ENCODE peak calls at places on chromosome 18, in nine cellular contexts. One of them, this sample, is unnamed.

GRCh38 chr18:56593906-56594305 is 44.5 kb downstream of the TXNL1 start:
- DNase-seq in heart right ventricle: no peak
- DNase-seq in BJ: no peak
- DNase-seq in tibial nerve: no peak
- DNase-seq in neural progenitor cell: no peak
- DNase-seq in neural crest cell: no peak
- DNase-seq in activated CD8-positive, alpha-beta T cell treated with anti-CD3 and anti-CD28 coated beads for 36 hours: no peak
- DNase-seq in epithelial cell of esophagus: peak; percentile 16
- DNase-seq in endothelial cell: no peak
- DNase-seq in this sample: no peak

GRCh38 chr18:3703732-3704176 is 253.8 kb downstream of the TGIF1 start:
- DNase-seq in tibial nerve: peak; percentile 71
- DNase-seq in epithelial cell of esophagus: peak; percentile 40
- DNase-seq in BJ: no peak
- DNase-seq in neural progenitor cell: peak; percentile 81
- DNase-seq in activated CD8-positive, alpha-beta T cell treated with anti-CD3 and anti-CD28 coated beads for 36 hours: peak; percentile 45
- DNase-seq in neural crest cell: peak; percentile 56
- DNase-seq in heart right ventricle: peak; percentile 44
- DNase-seq in endothelial cell: peak; percentile 62
- DNase-seq in this sample: peak; percentile 64

GRCh38 chr18:54679318-54680149 is 88.5 kb downstream of the DYNAP start:
- DNase-seq in activated CD8-positive, alpha-beta T cell treated with anti-CD3 and anti-CD28 coated beads for 36 hours: no peak
- DNase-seq in heart right ventricle: no peak
- DNase-seq in neural progenitor cell: peak; percentile 49
- DNase-seq in epithelial cell of esophagus: peak; percentile 79
- DNase-seq in BJ: peak; percentile 32
- DNase-seq in neural crest cell: no peak
- DNase-seq in tibial nerve: peak; percentile 18
- DNase-seq in endothelial cell: no peak
- DNase-seq in this sample: no peak

GRCh38 chr18:73879328-73879727 is 268.3 kb downstream of the FBXO15 start:
- DNase-seq in activated CD8-positive, alpha-beta T cell treated with anti-CD3 and anti-CD28 coated beads for 36 hours: no peak
- DNase-seq in BJ: no peak
- DNase-seq in neural crest cell: no peak
- DNase-seq in tibial nerve: no peak
- DNase-seq in heart right ventricle: no peak
- DNase-seq in endothelial cell: no peak
- DNase-seq in neural progenitor cell: no peak
- DNase-seq in epithelial cell of esophagus: no peak
- DNase-seq in this sample: no peak

GRCh38 chr18:27652480-27653121 is 467.5 kb upstream of the CHST9 start:
- DNase-seq in tibial nerve: no peak
- DNase-seq in epithelial cell of esophagus: peak; percentile 47
- DNase-seq in neural progenitor cell: no peak
- DNase-seq in activated CD8-positive, alpha-beta T cell treated with anti-CD3 and anti-CD28 coated beads for 36 hours: no peak
- DNase-seq in neural crest cell: no peak
- DNase-seq in endothelial cell: no peak
- DNase-seq in heart right ventricle: no peak
- DNase-seq in BJ: no peak
- DNase-seq in this sample: no peak

GRCh38 chr18:69469444-69469919 is 68.8 kb downstream of the DOK6 start:
- DNase-seq in endothelial cell: peak; percentile 22
- DNase-seq in activated CD8-positive, alpha-beta T cell treated with anti-CD3 and anti-CD28 coated beads for 36 hours: peak; percentile 66
- DNase-seq in epithelial cell of esophagus: no peak
- DNase-seq in BJ: no peak
- DNase-seq in heart right ventricle: no peak
- DNase-seq in neural crest cell: no peak
- DNase-seq in neural progenitor cell: peak; percentile 40
- DNase-seq in tibial nerve: no peak
- DNase-seq in this sample: peak; percentile 10

GRCh38 chr18:46536215-46536874 is 120.7 kb downstream of the LOXHD1 start:
- DNase-seq in heart right ventricle: no peak
- DNase-seq in tibial nerve: no peak
- DNase-seq in neural progenitor cell: no peak
- DNase-seq in endothelial cell: no peak
- DNase-seq in epithelial cell of esophagus: peak; percentile 88
- DNase-seq in neural crest cell: no peak
- DNase-seq in activated CD8-positive, alpha-beta T cell treated with anti-CD3 and anti-CD28 coated beads for 36 hours: peak; percentile 15
- DNase-seq in BJ: no peak
- DNase-seq in this sample: no peak

GRCh38 chr18:52715421-52715820 is 375.4 kb downstream of the DCC start:
- DNase-seq in tibial nerve: no peak
- DNase-seq in endothelial cell: no peak
- DNase-seq in neural progenitor cell: no peak
- DNase-seq in BJ: no peak
- DNase-seq in activated CD8-positive, alpha-beta T cell treated with anti-CD3 and anti-CD28 coated beads for 36 hours: no peak
- DNase-seq in heart right ventricle: no peak
- DNase-seq in epithelial cell of esophagus: no peak
- DNase-seq in neural crest cell: no peak
- DNase-seq in this sample: no peak

GRCh38 chr18:3665187-3665586 is 215.2 kb downstream of the TGIF1 start:
- DNase-seq in BJ: no peak
- DNase-seq in heart right ventricle: no peak
- DNase-seq in neural progenitor cell: no peak
- DNase-seq in neural crest cell: no peak
- DNase-seq in endothelial cell: no peak
- DNase-seq in activated CD8-positive, alpha-beta T cell treated with anti-CD3 and anti-CD28 coated beads for 36 hours: no peak
- DNase-seq in epithelial cell of esophagus: no peak
- DNase-seq in tibial nerve: no peak
- DNase-seq in this sample: no peak

GRCh38 chr18:34928068-34928753 is 113.0 kb upstream of the MAPRE2 start:
- DNase-seq in tibial nerve: no peak
- DNase-seq in epithelial cell of esophagus: no peak
- DNase-seq in BJ: no peak
- DNase-seq in neural crest cell: no peak
- DNase-seq in heart right ventricle: no peak
- DNase-seq in neural progenitor cell: no peak
- DNase-seq in activated CD8-positive, alpha-beta T cell treated with anti-CD3 and anti-CD28 coated beads for 36 hours: no peak
- DNase-seq in endothelial cell: no peak
- DNase-seq in this sample: no peak

GRCh38 chr18:8471373-8471772 is 137.9 kb upstream of the RAB12 start:
- DNase-seq in BJ: no peak
- DNase-seq in neural crest cell: no peak
- DNase-seq in neural progenitor cell: no peak
- DNase-seq in heart right ventricle: no peak
- DNase-seq in tibial nerve: no peak
- DNase-seq in epithelial cell of esophagus: no peak
- DNase-seq in activated CD8-positive, alpha-beta T cell treated with anti-CD3 and anti-CD28 coated beads for 36 hours: no peak
- DNase-seq in endothelial cell: no peak
- DNase-seq in this sample: no peak

GRCh38 chr18:42183746-42184145 is 228.7 kb downstream of the PIK3C3 start:
- DNase-seq in activated CD8-positive, alpha-beta T cell treated with anti-CD3 and anti-CD28 coated beads for 36 hours: no peak
- DNase-seq in epithelial cell of esophagus: peak; percentile 70
- DNase-seq in neural crest cell: no peak
- DNase-seq in heart right ventricle: no peak
- DNase-seq in BJ: peak; percentile 49
- DNase-seq in endothelial cell: no peak
- DNase-seq in neural progenitor cell: no peak
- DNase-seq in tibial nerve: no peak
- DNase-seq in this sample: no peak

GRCh38 chr18:62880673-62881364 is 165.5 kb downstream of the PHLPP1 start:
- DNase-seq in neural crest cell: no peak
- DNase-seq in activated CD8-positive, alpha-beta T cell treated with anti-CD3 and anti-CD28 coated beads for 36 hours: no peak
- DNase-seq in heart right ventricle: no peak
- DNase-seq in tibial nerve: no peak
- DNase-seq in BJ: no peak
- DNase-seq in epithelial cell of esophagus: no peak
- DNase-seq in endothelial cell: no peak
- DNase-seq in neural progenitor cell: no peak
- DNase-seq in this sample: no peak

GRCh38 chr18:74797577-74798151 is 200.0 kb downstream of the ZNF407 start:
- DNase-seq in tibial nerve: no peak
- DNase-seq in neural crest cell: no peak
- DNase-seq in endothelial cell: no peak
- DNase-seq in epithelial cell of esophagus: no peak
- DNase-seq in BJ: no peak
- DNase-seq in heart right ventricle: no peak
- DNase-seq in neural progenitor cell: no peak
- DNase-seq in activated CD8-positive, alpha-beta T cell treated with anti-CD3 and anti-CD28 coated beads for 36 hours: no peak
- DNase-seq in this sample: no peak

GRCh38 chr18:75209952-75210261 is 690 bp upstream of the TSHZ1 start:
- DNase-seq in heart right ventricle: no peak
- DNase-seq in tibial nerve: no peak
- DNase-seq in BJ: no peak
- DNase-seq in neural crest cell: no peak
- DNase-seq in endothelial cell: peak; percentile 13
- DNase-seq in activated CD8-positive, alpha-beta T cell treated with anti-CD3 and anti-CD28 coated beads for 36 hours: no peak
- DNase-seq in neural progenitor cell: peak; percentile 48
- DNase-seq in epithelial cell of esophagus: peak; percentile 36
- DNase-seq in this sample: no peak

GRCh38 chr18:79405781-79406575 is 10.2 kb downstream of the NFATC1 start:
- DNase-seq in epithelial cell of esophagus: no peak
- DNase-seq in neural crest cell: no peak
- DNase-seq in neural progenitor cell: no peak
- DNase-seq in activated CD8-positive, alpha-beta T cell treated with anti-CD3 and anti-CD28 coated beads for 36 hours: peak; percentile 96
- DNase-seq in BJ: no peak
- DNase-seq in tibial nerve: peak; percentile 65
- DNase-seq in endothelial cell: no peak
- DNase-seq in heart right ventricle: peak; percentile 59
- DNase-seq in this sample: no peak

DNA sequence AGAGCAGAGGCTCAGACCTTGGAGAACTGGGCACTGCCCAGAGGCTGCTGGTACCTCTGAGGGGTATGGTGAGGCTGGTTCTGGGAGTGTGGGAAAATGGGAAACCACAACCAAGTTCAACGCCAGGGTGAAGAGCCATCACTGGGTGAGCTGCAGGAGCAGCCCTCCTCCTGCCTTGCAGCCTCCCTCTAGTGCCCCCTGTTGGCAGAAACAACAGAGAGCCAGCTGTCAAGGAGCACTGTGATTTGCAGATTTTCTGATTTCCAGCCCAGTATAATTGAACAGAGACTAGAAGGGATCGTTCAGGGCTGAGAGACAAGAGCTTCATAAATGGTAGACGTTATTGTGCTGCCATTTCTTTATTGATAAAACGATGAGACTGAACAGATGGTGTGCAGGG is 50.5 kb downstream of the MAPK4 start:
- DNase-seq in BJ: no peak
- DNase-seq in heart right ventricle: no peak
- DNase-seq in neural progenitor cell: no peak
- DNase-seq in epithelial cell of esophagus: no peak
- DNase-seq in tibial nerve: no peak
- DNase-seq in neural crest cell: no peak
- DNase-seq in endothelial cell: no peak
- DNase-seq in activated CD8-positive, alpha-beta T cell treated with anti-CD3 and anti-CD28 coated beads for 36 hours: no peak
- DNase-seq in this sample: no peak
- TF ChIP-seq CTCF in BJ: no peak
- TF ChIP-seq CTCF in heart right ventricle: no peak
- TF ChIP-seq CTCF in neural progenitor cell: peak; percentile 34
- TF ChIP-seq CTCF in epithelial cell of esophagus: no peak
- TF ChIP-seq CTCF in tibial nerve: no peak
- TF ChIP-seq CTCF in neural crest cell: no peak
- TF ChIP-seq CTCF in endothelial cell: no peak
- TF ChIP-seq CTCF in activated CD8-positive, alpha-beta T cell treated with anti-CD3 and anti-CD28 coated beads for 36 hours: no peak
- TF ChIP-seq CTCF in this sample: no peak

DNA sequence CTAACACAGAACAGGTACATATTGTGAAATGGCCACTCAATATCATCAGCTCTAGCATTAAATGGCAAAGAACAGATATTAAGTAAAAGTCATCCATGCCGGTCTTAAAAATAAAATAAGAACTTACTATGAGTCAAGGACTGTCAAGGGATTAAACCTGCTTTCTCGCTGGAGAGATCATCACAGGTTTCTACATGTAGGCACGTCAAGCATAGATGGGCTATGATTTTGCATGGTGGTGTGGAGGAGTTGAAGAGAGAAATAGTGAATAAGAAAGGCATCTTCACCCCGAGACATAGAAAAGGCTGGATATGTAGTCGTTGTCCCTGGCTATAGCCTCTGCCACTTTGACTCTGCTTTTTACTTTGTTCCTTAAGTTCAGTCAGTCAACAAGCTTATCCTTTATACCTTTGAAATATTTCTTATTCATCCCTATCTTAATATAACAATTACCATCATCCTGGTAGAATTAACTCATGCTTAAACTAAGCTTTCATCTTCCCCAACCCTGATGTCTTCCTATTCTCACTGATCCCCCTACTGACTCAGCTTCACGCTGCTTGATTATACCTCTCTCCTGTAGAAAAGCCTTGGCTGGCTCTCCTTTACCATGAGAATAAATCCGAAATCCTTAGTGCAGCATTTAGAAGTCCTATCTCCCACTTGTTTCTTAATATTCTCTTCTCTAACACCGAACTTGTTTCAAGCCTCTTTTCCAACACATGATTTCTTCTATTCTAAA is 42.5 kb downstream of the DSC3 start:
- DNase-seq in heart right ventricle: no peak
- DNase-seq in activated CD8-positive, alpha-beta T cell treated with anti-CD3 and anti-CD28 coated beads for 36 hours: no peak
- DNase-seq in BJ: no peak
- DNase-seq in neural crest cell: no peak
- DNase-seq in tibial nerve: no peak
- DNase-seq in endothelial cell: no peak
- DNase-seq in neural progenitor cell: peak; percentile 41
- DNase-seq in epithelial cell of esophagus: no peak
- DNase-seq in this sample: no peak
- TF ChIP-seq CTCF in heart right ventricle: no peak
- TF ChIP-seq CTCF in activated CD8-positive, alpha-beta T cell treated with anti-CD3 and anti-CD28 coated beads for 36 hours: no peak
- TF ChIP-seq CTCF in BJ: no peak
- TF ChIP-seq CTCF in neural crest cell: no peak
- TF ChIP-seq CTCF in tibial nerve: no peak
- TF ChIP-seq CTCF in endothelial cell: no peak
- TF ChIP-seq CTCF in neural progenitor cell: no peak
- TF ChIP-seq CTCF in epithelial cell of esophagus: no peak
- TF ChIP-seq CTCF in this sample: no peak

GRCh38 chr18:1499265-1499664 is 594.6 kb downstream of the ADCYAP1 start:
- DNase-seq in neural crest cell: no peak
- DNase-seq in BJ: no peak
- DNase-seq in tibial nerve: no peak
- DNase-seq in epithelial cell of esophagus: no peak
- DNase-seq in endothelial cell: no peak
- DNase-seq in neural progenitor cell: no peak
- DNase-seq in heart right ventricle: no peak
- DNase-seq in activated CD8-positive, alpha-beta T cell treated with anti-CD3 and anti-CD28 coated beads for 36 hours: no peak
- DNase-seq in this sample: no peak
- TF ChIP-seq CTCF in neural crest cell: peak; percentile 37
- TF ChIP-seq CTCF in BJ: no peak
- TF ChIP-seq CTCF in tibial nerve: no peak
- TF ChIP-seq CTCF in epithelial cell of esophagus: no peak
- TF ChIP-seq CTCF in endothelial cell: no peak
- TF ChIP-seq CTCF in neural progenitor cell: peak; percentile 10
- TF ChIP-seq CTCF in heart right ventricle: no peak
- TF ChIP-seq CTCF in activated CD8-positive, alpha-beta T cell treated with anti-CD3 and anti-CD28 coated beads for 36 hours: no peak
- TF ChIP-seq CTCF in this sample: no peak

DNA sequence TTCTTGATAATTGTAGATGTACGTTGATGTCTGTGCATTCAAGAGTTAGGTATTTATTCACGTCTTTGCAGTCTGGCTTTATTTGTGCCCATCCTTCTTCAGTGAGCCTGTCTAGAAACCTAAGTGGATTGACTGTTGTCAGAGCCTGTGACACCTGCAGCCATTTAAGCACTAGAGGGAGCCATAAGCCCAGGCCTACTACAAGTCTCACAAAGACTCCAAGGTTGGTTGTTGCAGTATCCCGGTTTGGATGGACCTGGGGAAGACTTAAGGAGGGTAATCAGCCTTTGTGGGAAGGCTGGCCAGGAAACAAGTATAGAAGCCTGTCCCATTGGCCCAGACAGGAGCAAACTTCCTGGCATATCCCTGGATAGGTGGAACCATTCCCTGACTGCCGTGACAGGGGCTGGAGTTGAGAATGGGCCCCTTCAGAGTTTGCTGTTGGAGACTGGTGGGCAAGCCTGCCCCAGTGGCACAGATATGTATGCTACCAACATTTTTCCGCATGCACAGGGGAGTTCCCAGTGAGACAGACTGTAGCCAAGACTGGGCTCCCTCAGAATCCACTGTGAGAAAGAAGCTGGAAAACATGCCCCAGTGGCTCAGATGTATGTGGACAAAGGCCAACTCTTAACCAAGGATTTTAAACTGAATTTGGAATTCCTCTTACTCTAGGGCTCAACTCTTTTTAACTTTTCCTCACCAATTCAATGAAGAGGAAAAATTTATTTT is 9.3 kb upstream of the LRRC30 start:
- DNase-seq in activated CD8-positive, alpha-beta T cell treated with anti-CD3 and anti-CD28 coated beads for 36 hours: peak; percentile 12
- DNase-seq in neural progenitor cell: peak; percentile 91
- DNase-seq in tibial nerve: no peak
- DNase-seq in heart right ventricle: no peak
- DNase-seq in epithelial cell of esophagus: peak; percentile 81
- DNase-seq in neural crest cell: peak; percentile 52
- DNase-seq in BJ: peak; percentile 5
- DNase-seq in endothelial cell: peak; percentile 67
- DNase-seq in this sample: peak; percentile 63
- TF ChIP-seq CTCF in activated CD8-positive, alpha-beta T cell treated with anti-CD3 and anti-CD28 coated beads for 36 hours: no peak
- TF ChIP-seq CTCF in neural progenitor cell: peak; percentile 95
- TF ChIP-seq CTCF in tibial nerve: peak; percentile 12
- TF ChIP-seq CTCF in heart right ventricle: peak; percentile 68
- TF ChIP-seq CTCF in epithelial cell of esophagus: peak; percentile 94
- TF ChIP-seq CTCF in neural crest cell: peak; percentile 82
- TF ChIP-seq CTCF in BJ: peak; percentile 88
- TF ChIP-seq CTCF in endothelial cell: peak; percentile 61
- TF ChIP-seq CTCF in this sample: peak; percentile 87

This sample was measured in nephron progenitor cell.